ENCODE peak calls at places on chromosomes 5 and 9, in seven cellular contexts. One of them, this sample, is unnamed.
A peak's percentile ranks its signal among the peaks of the same experiment; 100 is the strongest.

GRCh38 chr9:106864533-106865143 is 1.7 kb downstream of the ZNF462 start:
- DNase-seq in AML-193: no peak
- DNase-seq in body of pancreas: no peak
- DNase-seq in CD4-positive, alpha-beta T cell: no peak
- DNase-seq in activated CD4-positive, alpha-beta memory T cell treated with anti-CD3 and anti-CD28 coated beads, Interleukin-2, amount 10 ng/mL, durations not matched to agents 7 days and 5 days: no peak
- DNase-seq in HT1080: peak; percentile 53
- DNase-seq in T-helper 1 cell: no peak
- DNase-seq in this sample: no peak

GRCh38 chr5:115983519-115983918 is 21.2 kb downstream of the LVRN start:
- DNase-seq in CD4-positive, alpha-beta T cell: no peak
- DNase-seq in activated CD4-positive, alpha-beta memory T cell treated with anti-CD3 and anti-CD28 coated beads, Interleukin-2, amount 10 ng/mL, durations not matched to agents 7 days and 5 days: no peak
- DNase-seq in AML-193: no peak
- DNase-seq in body of pancreas: no peak
- DNase-seq in HT1080: no peak
- DNase-seq in T-helper 1 cell: no peak
- DNase-seq in this sample: no peak

GRCh38 chr9:34898846-34899245 is 59.2 kb upstream of the PHF24 start:
- DNase-seq in HT1080: no peak
- DNase-seq in body of pancreas: no peak
- DNase-seq in AML-193: no peak
- DNase-seq in T-helper 1 cell: no peak
- DNase-seq in activated CD4-positive, alpha-beta memory T cell treated with anti-CD3 and anti-CD28 coated beads, Interleukin-2, amount 10 ng/mL, durations not matched to agents 7 days and 5 days: no peak
- DNase-seq in CD4-positive, alpha-beta T cell: no peak
- DNase-seq in this sample: no peak

GRCh38 chr5:122101636-122102285 is 23.7 kb upstream of the LOX start:
- DNase-seq in HT1080: peak; percentile 58
- DNase-seq in activated CD4-positive, alpha-beta memory T cell treated with anti-CD3 and anti-CD28 coated beads, Interleukin-2, amount 10 ng/mL, durations not matched to agents 7 days and 5 days: no peak
- DNase-seq in AML-193: peak; percentile 41
- DNase-seq in body of pancreas: no peak
- DNase-seq in T-helper 1 cell: no peak
- DNase-seq in CD4-positive, alpha-beta T cell: no peak
- DNase-seq in this sample: no peak

GRCh38 chr5:124655943-124656459 is 90.4 kb downstream of the ZNF608 start:
- DNase-seq in T-helper 1 cell: no peak
- DNase-seq in AML-193: no peak
- DNase-seq in HT1080: peak; percentile 95
- DNase-seq in body of pancreas: peak; percentile 51
- DNase-seq in CD4-positive, alpha-beta T cell: no peak
- DNase-seq in activated CD4-positive, alpha-beta memory T cell treated with anti-CD3 and anti-CD28 coated beads, Interleukin-2, amount 10 ng/mL, durations not matched to agents 7 days and 5 days: no peak
- DNase-seq in this sample: peak; percentile 49

GRCh38 chr9:26575041-26575440 is 317.6 kb downstream of the CAAP1 start:
- DNase-seq in activated CD4-positive, alpha-beta memory T cell treated with anti-CD3 and anti-CD28 coated beads, Interleukin-2, amount 10 ng/mL, durations not matched to agents 7 days and 5 days: no peak
- DNase-seq in body of pancreas: no peak
- DNase-seq in T-helper 1 cell: no peak
- DNase-seq in CD4-positive, alpha-beta T cell: no peak
- DNase-seq in AML-193: no peak
- DNase-seq in HT1080: no peak
- DNase-seq in this sample: no peak

GRCh38 chr5:74035521-74035937 is 409.5 kb downstream of the ARHGEF28 start:
- DNase-seq in AML-193: peak; percentile 56
- DNase-seq in activated CD4-positive, alpha-beta memory T cell treated with anti-CD3 and anti-CD28 coated beads, Interleukin-2, amount 10 ng/mL, durations not matched to agents 7 days and 5 days: no peak
- DNase-seq in CD4-positive, alpha-beta T cell: no peak
- DNase-seq in T-helper 1 cell: no peak
- DNase-seq in HT1080: peak; percentile 92
- DNase-seq in body of pancreas: no peak
- DNase-seq in this sample: peak; percentile 27

GRCh38 chr5:67636850-67637524 is 440.4 kb upstream of the CD180 start:
- DNase-seq in activated CD4-positive, alpha-beta memory T cell treated with anti-CD3 and anti-CD28 coated beads, Interleukin-2, amount 10 ng/mL, durations not matched to agents 7 days and 5 days: no peak
- DNase-seq in HT1080: no peak
- DNase-seq in body of pancreas: no peak
- DNase-seq in AML-193: no peak
- DNase-seq in T-helper 1 cell: no peak
- DNase-seq in CD4-positive, alpha-beta T cell: no peak
- DNase-seq in this sample: no peak

GRCh38 chr5:68502531-68502930 is 287.0 kb downstream of the PIK3R1 start:
- DNase-seq in activated CD4-positive, alpha-beta memory T cell treated with anti-CD3 and anti-CD28 coated beads, Interleukin-2, amount 10 ng/mL, durations not matched to agents 7 days and 5 days: no peak
- DNase-seq in T-helper 1 cell: no peak
- DNase-seq in body of pancreas: no peak
- DNase-seq in HT1080: no peak
- DNase-seq in AML-193: no peak
- DNase-seq in CD4-positive, alpha-beta T cell: no peak
- DNase-seq in this sample: no peak

GRCh38 chr9:79477955-79478751 is 93.6 kb upstream of the TLE4 start:
- DNase-seq in HT1080: peak; percentile 21
- DNase-seq in T-helper 1 cell: no peak
- DNase-seq in CD4-positive, alpha-beta T cell: no peak
- DNase-seq in AML-193: no peak
- DNase-seq in activated CD4-positive, alpha-beta memory T cell treated with anti-CD3 and anti-CD28 coated beads, Interleukin-2, amount 10 ng/mL, durations not matched to agents 7 days and 5 days: no peak
- DNase-seq in body of pancreas: peak; percentile 17
- DNase-seq in this sample: no peak

GRCh38 chr5:4989121-4989520 is 151.0 kb upstream of the ADAMTS16 start:
- DNase-seq in HT1080: no peak
- DNase-seq in CD4-positive, alpha-beta T cell: no peak
- DNase-seq in AML-193: no peak
- DNase-seq in T-helper 1 cell: no peak
- DNase-seq in body of pancreas: no peak
- DNase-seq in activated CD4-positive, alpha-beta memory T cell treated with anti-CD3 and anti-CD28 coated beads, Interleukin-2, amount 10 ng/mL, durations not matched to agents 7 days and 5 days: no peak
- DNase-seq in this sample: no peak

GRCh38 chr5:59793000-59793399 is 100.5 kb downstream of the PDE4D start:
- DNase-seq in activated CD4-positive, alpha-beta memory T cell treated with anti-CD3 and anti-CD28 coated beads, Interleukin-2, amount 10 ng/mL, durations not matched to agents 7 days and 5 days: no peak
- DNase-seq in HT1080: peak; percentile 91
- DNase-seq in AML-193: no peak
- DNase-seq in T-helper 1 cell: no peak
- DNase-seq in body of pancreas: no peak
- DNase-seq in CD4-positive, alpha-beta T cell: no peak
- DNase-seq in this sample: no peak

GRCh38 chr5:54062958-54063357 is 247.4 kb downstream of the ARL15 start:
- DNase-seq in AML-193: no peak
- DNase-seq in HT1080: peak; percentile 63
- DNase-seq in CD4-positive, alpha-beta T cell: no peak
- DNase-seq in T-helper 1 cell: no peak
- DNase-seq in body of pancreas: no peak
- DNase-seq in activated CD4-positive, alpha-beta memory T cell treated with anti-CD3 and anti-CD28 coated beads, Interleukin-2, amount 10 ng/mL, durations not matched to agents 7 days and 5 days: no peak
- DNase-seq in this sample: no peak

GRCh38 chr9:131657031-131657377 is 82.9 kb downstream of the RAPGEF1 start:
- DNase-seq in HT1080: no peak
- DNase-seq in AML-193: no peak
- DNase-seq in body of pancreas: no peak
- DNase-seq in activated CD4-positive, alpha-beta memory T cell treated with anti-CD3 and anti-CD28 coated beads, Interleukin-2, amount 10 ng/mL, durations not matched to agents 7 days and 5 days: no peak
- DNase-seq in T-helper 1 cell: peak; percentile 56
- DNase-seq in CD4-positive, alpha-beta T cell: peak; percentile 70
- DNase-seq in this sample: no peak

GRCh38 chr5:961711-962240 is 46.8 kb upstream of the NKD2 start:
- DNase-seq in CD4-positive, alpha-beta T cell: no peak
- DNase-seq in AML-193: no peak
- DNase-seq in activated CD4-positive, alpha-beta memory T cell treated with anti-CD3 and anti-CD28 coated beads, Interleukin-2, amount 10 ng/mL, durations not matched to agents 7 days and 5 days: no peak
- DNase-seq in body of pancreas: no peak
- DNase-seq in T-helper 1 cell: no peak
- DNase-seq in HT1080: no peak
- DNase-seq in this sample: no peak

GRCh38 chr5:1466631-1467265 is 21.5 kb upstream of the SLC6A3 start:
- DNase-seq in activated CD4-positive, alpha-beta memory T cell treated with anti-CD3 and anti-CD28 coated beads, Interleukin-2, amount 10 ng/mL, durations not matched to agents 7 days and 5 days: no peak
- DNase-seq in CD4-positive, alpha-beta T cell: no peak
- DNase-seq in T-helper 1 cell: no peak
- DNase-seq in HT1080: no peak
- DNase-seq in AML-193: no peak
- DNase-seq in body of pancreas: no peak
- DNase-seq in this sample: no peak

GRCh38 chr9:90659626-90660364 is 17.2 kb upstream of the DIRAS2 start:
- DNase-seq in CD4-positive, alpha-beta T cell: no peak
- DNase-seq in T-helper 1 cell: no peak
- DNase-seq in body of pancreas: no peak
- DNase-seq in AML-193: no peak
- DNase-seq in activated CD4-positive, alpha-beta memory T cell treated with anti-CD3 and anti-CD28 coated beads, Interleukin-2, amount 10 ng/mL, durations not matched to agents 7 days and 5 days: no peak
- DNase-seq in HT1080: peak; percentile 57
- DNase-seq in this sample: no peak

GRCh38 chr5:59276886-59277514 is 616.5 kb downstream of the PDE4D start:
- DNase-seq in activated CD4-positive, alpha-beta memory T cell treated with anti-CD3 and anti-CD28 coated beads, Interleukin-2, amount 10 ng/mL, durations not matched to agents 7 days and 5 days: no peak
- DNase-seq in body of pancreas: no peak
- DNase-seq in AML-193: no peak
- DNase-seq in CD4-positive, alpha-beta T cell: no peak
- DNase-seq in HT1080: no peak
- DNase-seq in T-helper 1 cell: no peak
- DNase-seq in this sample: no peak

GRCh38 chr5:96675882-96676281 is 13.7 kb downstream of the CAST start:
- DNase-seq in activated CD4-positive, alpha-beta memory T cell treated with anti-CD3 and anti-CD28 coated beads, Interleukin-2, amount 10 ng/mL, durations not matched to agents 7 days and 5 days: no peak
- DNase-seq in AML-193: no peak
- DNase-seq in CD4-positive, alpha-beta T cell: no peak
- DNase-seq in body of pancreas: no peak
- DNase-seq in T-helper 1 cell: no peak
- DNase-seq in HT1080: no peak
- DNase-seq in this sample: no peak

GRCh38 chr9:131657456-131657855 is 82.4 kb downstream of the RAPGEF1 start:
- DNase-seq in HT1080: no peak
- DNase-seq in activated CD4-positive, alpha-beta memory T cell treated with anti-CD3 and anti-CD28 coated beads, Interleukin-2, amount 10 ng/mL, durations not matched to agents 7 days and 5 days: no peak
- DNase-seq in AML-193: no peak
- DNase-seq in T-helper 1 cell: no peak
- DNase-seq in CD4-positive, alpha-beta T cell: no peak
- DNase-seq in body of pancreas: no peak
- DNase-seq in this sample: no peak

GRCh38 chr9:89000973-89001916 is 10.0 kb downstream of the S1PR3 start:
- DNase-seq in T-helper 1 cell: peak; percentile 35
- DNase-seq in HT1080: peak; percentile 58
- DNase-seq in activated CD4-positive, alpha-beta memory T cell treated with anti-CD3 and anti-CD28 coated beads, Interleukin-2, amount 10 ng/mL, durations not matched to agents 7 days and 5 days: peak; percentile 71
- DNase-seq in body of pancreas: peak; percentile 93
- DNase-seq in CD4-positive, alpha-beta T cell: peak; percentile 69
- DNase-seq in AML-193: peak; percentile 70
- DNase-seq in this sample: peak; percentile 89

GRCh38 chr9:127753148-127753547 is 18.1 kb upstream of the TOR2A start:
- DNase-seq in CD4-positive, alpha-beta T cell: no peak
- DNase-seq in T-helper 1 cell: no peak
- DNase-seq in activated CD4-positive, alpha-beta memory T cell treated with anti-CD3 and anti-CD28 coated beads, Interleukin-2, amount 10 ng/mL, durations not matched to agents 7 days and 5 days: no peak
- DNase-seq in body of pancreas: no peak
- DNase-seq in HT1080: no peak
- DNase-seq in AML-193: no peak
- DNase-seq in this sample: no peak

GRCh38 chr5:18745988-18746615 is 1111.8 kb downstream of the TAF11L14 start:
- DNase-seq in activated CD4-positive, alpha-beta memory T cell treated with anti-CD3 and anti-CD28 coated beads, Interleukin-2, amount 10 ng/mL, durations not matched to agents 7 days and 5 days: peak; percentile 47
- DNase-seq in CD4-positive, alpha-beta T cell: no peak
- DNase-seq in AML-193: peak; percentile 80
- DNase-seq in body of pancreas: no peak
- DNase-seq in HT1080: peak; percentile 82
- DNase-seq in T-helper 1 cell: peak; percentile 17
- DNase-seq in this sample: no peak

GRCh38 chr5:142167458-142167857 is 58.9 kb downstream of the NDFIP1 start:
- DNase-seq in T-helper 1 cell: no peak
- DNase-seq in body of pancreas: no peak
- DNase-seq in HT1080: peak; percentile 26
- DNase-seq in CD4-positive, alpha-beta T cell: no peak
- DNase-seq in AML-193: no peak
- DNase-seq in activated CD4-positive, alpha-beta memory T cell treated with anti-CD3 and anti-CD28 coated beads, Interleukin-2, amount 10 ng/mL, durations not matched to agents 7 days and 5 days: no peak
- DNase-seq in this sample: no peak

GRCh38 chr5:169788168-169788567 is 151.1 kb downstream of the DOCK2 start:
- DNase-seq in HT1080: peak; percentile 82
- DNase-seq in CD4-positive, alpha-beta T cell: no peak
- DNase-seq in body of pancreas: no peak
- DNase-seq in T-helper 1 cell: no peak
- DNase-seq in AML-193: no peak
- DNase-seq in activated CD4-positive, alpha-beta memory T cell treated with anti-CD3 and anti-CD28 coated beads, Interleukin-2, amount 10 ng/mL, durations not matched to agents 7 days and 5 days: no peak
- DNase-seq in this sample: no peak

GRCh38 chr9:138112791-138113600 is 235.4 kb downstream of the CACNA1B start:
- DNase-seq in T-helper 1 cell: no peak
- DNase-seq in AML-193: no peak
- DNase-seq in body of pancreas: no peak
- DNase-seq in HT1080: no peak
- DNase-seq in activated CD4-positive, alpha-beta memory T cell treated with anti-CD3 and anti-CD28 coated beads, Interleukin-2, amount 10 ng/mL, durations not matched to agents 7 days and 5 days: no peak
- DNase-seq in CD4-positive, alpha-beta T cell: no peak
- DNase-seq in this sample: no peak

GRCh38 chr5:102664946-102665345 is 90.2 kb upstream of the PAM start:
- DNase-seq in body of pancreas: no peak
- DNase-seq in HT1080: no peak
- DNase-seq in activated CD4-positive, alpha-beta memory T cell treated with anti-CD3 and anti-CD28 coated beads, Interleukin-2, amount 10 ng/mL, durations not matched to agents 7 days and 5 days: no peak
- DNase-seq in AML-193: no peak
- DNase-seq in T-helper 1 cell: no peak
- DNase-seq in CD4-positive, alpha-beta T cell: no peak
- DNase-seq in this sample: no peak

GRCh38 chr9:37575511-37575914 is 667 bp downstream of the FBXO10 start:
- DNase-seq in HT1080: no peak
- DNase-seq in activated CD4-positive, alpha-beta memory T cell treated with anti-CD3 and anti-CD28 coated beads, Interleukin-2, amount 10 ng/mL, durations not matched to agents 7 days and 5 days: no peak
- DNase-seq in T-helper 1 cell: no peak
- DNase-seq in AML-193: no peak
- DNase-seq in CD4-positive, alpha-beta T cell: no peak
- DNase-seq in body of pancreas: no peak
- DNase-seq in this sample: no peak

GRCh38 chr5:90022711-90023053 is 386.9 kb downstream of the CETN3 start:
- DNase-seq in activated CD4-positive, alpha-beta memory T cell treated with anti-CD3 and anti-CD28 coated beads, Interleukin-2, amount 10 ng/mL, durations not matched to agents 7 days and 5 days: no peak
- DNase-seq in body of pancreas: no peak
- DNase-seq in AML-193: no peak
- DNase-seq in HT1080: no peak
- DNase-seq in T-helper 1 cell: no peak
- DNase-seq in CD4-positive, alpha-beta T cell: no peak
- DNase-seq in this sample: no peak

GRCh38 chr9:27549196-27549737 is 19.7 kb upstream of the MOB3B start:
- DNase-seq in body of pancreas: no peak
- DNase-seq in HT1080: no peak
- DNase-seq in CD4-positive, alpha-beta T cell: no peak
- DNase-seq in T-helper 1 cell: no peak
- DNase-seq in AML-193: no peak
- DNase-seq in activated CD4-positive, alpha-beta memory T cell treated with anti-CD3 and anti-CD28 coated beads, Interleukin-2, amount 10 ng/mL, durations not matched to agents 7 days and 5 days: no peak
- DNase-seq in this sample: no peak

GRCh38 chr5:149439899-149440655 is 61.0 kb upstream of the IL17B start:
- DNase-seq in CD4-positive, alpha-beta T cell: no peak
- DNase-seq in HT1080: peak; percentile 93
- DNase-seq in T-helper 1 cell: no peak
- DNase-seq in body of pancreas: no peak
- DNase-seq in AML-193: no peak
- DNase-seq in activated CD4-positive, alpha-beta memory T cell treated with anti-CD3 and anti-CD28 coated beads, Interleukin-2, amount 10 ng/mL, durations not matched to agents 7 days and 5 days: peak; percentile 32
- DNase-seq in this sample: peak; percentile 75

GRCh38 chr9:87327567-87328125 is 170.0 kb upstream of the DAPK1 start:
- DNase-seq in CD4-positive, alpha-beta T cell: no peak
- DNase-seq in AML-193: no peak
- DNase-seq in HT1080: peak; percentile 3
- DNase-seq in body of pancreas: no peak
- DNase-seq in T-helper 1 cell: no peak
- DNase-seq in activated CD4-positive, alpha-beta memory T cell treated with anti-CD3 and anti-CD28 coated beads, Interleukin-2, amount 10 ng/mL, durations not matched to agents 7 days and 5 days: no peak
- DNase-seq in this sample: no peak

GRCh38 chr9:81613002-81613750 is 76.2 kb downstream of the TLE1 start:
- DNase-seq in HT1080: no peak
- DNase-seq in body of pancreas: no peak
- DNase-seq in T-helper 1 cell: no peak
- DNase-seq in CD4-positive, alpha-beta T cell: no peak
- DNase-seq in AML-193: no peak
- DNase-seq in activated CD4-positive, alpha-beta memory T cell treated with anti-CD3 and anti-CD28 coated beads, Interleukin-2, amount 10 ng/mL, durations not matched to agents 7 days and 5 days: no peak
- DNase-seq in this sample: peak; percentile 51

GRCh38 chr9:89605181-89606048 is 603 bp downstream of the GADD45G start:
- DNase-seq in activated CD4-positive, alpha-beta memory T cell treated with anti-CD3 and anti-CD28 coated beads, Interleukin-2, amount 10 ng/mL, durations not matched to agents 7 days and 5 days: peak; percentile 71
- DNase-seq in CD4-positive, alpha-beta T cell: peak; percentile 65
- DNase-seq in T-helper 1 cell: peak; percentile 52
- DNase-seq in body of pancreas: peak; percentile 68
- DNase-seq in HT1080: no peak
- DNase-seq in AML-193: no peak
- DNase-seq in this sample: peak; percentile 55

GRCh38 chr9:76646249-76646648 is 118.0 kb upstream of the PCA3 start:
- DNase-seq in AML-193: no peak
- DNase-seq in body of pancreas: no peak
- DNase-seq in activated CD4-positive, alpha-beta memory T cell treated with anti-CD3 and anti-CD28 coated beads, Interleukin-2, amount 10 ng/mL, durations not matched to agents 7 days and 5 days: no peak
- DNase-seq in T-helper 1 cell: no peak
- DNase-seq in HT1080: no peak
- DNase-seq in CD4-positive, alpha-beta T cell: no peak
- DNase-seq in this sample: no peak

GRCh38 chr5:132981288-132981687 is 17.9 kb upstream of the AFF4 start:
- DNase-seq in activated CD4-positive, alpha-beta memory T cell treated with anti-CD3 and anti-CD28 coated beads, Interleukin-2, amount 10 ng/mL, durations not matched to agents 7 days and 5 days: no peak
- DNase-seq in AML-193: no peak
- DNase-seq in HT1080: no peak
- DNase-seq in T-helper 1 cell: no peak
- DNase-seq in CD4-positive, alpha-beta T cell: no peak
- DNase-seq in body of pancreas: no peak
- DNase-seq in this sample: no peak

GRCh38 chr5:173274771-173275170 is 39.8 kb upstream of the NKX2-5 start:
- DNase-seq in CD4-positive, alpha-beta T cell: no peak
- DNase-seq in HT1080: no peak
- DNase-seq in T-helper 1 cell: no peak
- DNase-seq in AML-193: no peak
- DNase-seq in activated CD4-positive, alpha-beta memory T cell treated with anti-CD3 and anti-CD28 coated beads, Interleukin-2, amount 10 ng/mL, durations not matched to agents 7 days and 5 days: no peak
- DNase-seq in body of pancreas: no peak
- DNase-seq in this sample: no peak